ENCODE peak calls at places on chromosomes 11 and 22, in four cellular contexts. One of them, this sample, is unnamed.
A peak's percentile ranks its signal among the peaks of the same experiment; 100 is the strongest.

GRCh38 chr11:128928400-128928799 is 14.3 kb downstream of the TP53AIP1 start:
- DNase-seq in psoas muscle: no peak
- DNase-seq in mammary epithelial cell: no peak
- DNase-seq in A549: no peak
- DNase-seq in this sample: no peak

GRCh38 chr11:96328395-96329010 is 14.5 kb downstream of the MAML2 start:
- DNase-seq in mammary epithelial cell: peak; percentile 75
- DNase-seq in A549: no peak
- DNase-seq in psoas muscle: no peak
- DNase-seq in this sample: no peak

GRCh38 chr22:46262449-46263207 is 515 bp downstream of the PKDREJ start:
- DNase-seq in psoas muscle: peak; percentile 77
- DNase-seq in mammary epithelial cell: no peak
- DNase-seq in A549: no peak
- DNase-seq in this sample: peak; percentile 64

GRCh38 chr11:113119074-113119473 is 157.9 kb downstream of the NCAM1 start:
- DNase-seq in A549: no peak
- DNase-seq in mammary epithelial cell: no peak
- DNase-seq in psoas muscle: no peak
- DNase-seq in this sample: no peak

GRCh38 chr11:64484308-64485061 is 106.5 kb upstream of the SLC22A12 start:
- DNase-seq in psoas muscle: no peak
- DNase-seq in mammary epithelial cell: no peak
- DNase-seq in A549: no peak
- DNase-seq in this sample: no peak

GRCh38 chr11:12808519-12808918 is 134.3 kb downstream of the TEAD1 start:
- DNase-seq in mammary epithelial cell: peak; percentile 70
- DNase-seq in psoas muscle: no peak
- DNase-seq in A549: no peak
- DNase-seq in this sample: no peak

GRCh38 chr22:41902932-41903421 is 11.9 kb downstream of the SHISA8 start:
- DNase-seq in A549: no peak
- DNase-seq in mammary epithelial cell: no peak
- DNase-seq in psoas muscle: peak; percentile 64
- DNase-seq in this sample: no peak

GRCh38 chr11:33620423-33621120 is 80.1 kb downstream of the C11orf91 start:
- DNase-seq in A549: no peak
- DNase-seq in mammary epithelial cell: peak; percentile 84
- DNase-seq in psoas muscle: no peak
- DNase-seq in this sample: no peak

GRCh38 chr22:17903564-17904295 is 120.6 kb downstream of the MICAL3 start:
- DNase-seq in A549: no peak
- DNase-seq in psoas muscle: no peak
- DNase-seq in mammary epithelial cell: no peak
- DNase-seq in this sample: no peak

GRCh38 chr11:62538470-62539237 is 8.0 kb downstream of the AHNAK start:
- DNase-seq in mammary epithelial cell: no peak
- DNase-seq in psoas muscle: no peak
- DNase-seq in A549: no peak
- DNase-seq in this sample: no peak

GRCh38 chr11:62536301-62536957 is 10.2 kb downstream of the AHNAK start:
- DNase-seq in psoas muscle: no peak
- DNase-seq in A549: no peak
- DNase-seq in mammary epithelial cell: no peak
- DNase-seq in this sample: no peak

GRCh38 chr11:62539238-62539925 is 7.2 kb downstream of the AHNAK start:
- DNase-seq in mammary epithelial cell: peak; percentile 86
- DNase-seq in A549: peak; percentile 62
- DNase-seq in psoas muscle: peak; percentile 88
- DNase-seq in this sample: no peak

GRCh38 chr11:62534779-62535545 is 11.6 kb downstream of the AHNAK start:
- DNase-seq in mammary epithelial cell: no peak
- DNase-seq in psoas muscle: no peak
- DNase-seq in A549: no peak
- DNase-seq in this sample: no peak

GRCh38 chr11:62535802-62536201 is 10.8 kb downstream of the AHNAK start:
- DNase-seq in psoas muscle: no peak
- DNase-seq in A549: no peak
- DNase-seq in mammary epithelial cell: no peak
- DNase-seq in this sample: no peak
- H3K4me1 ChIP-seq in psoas muscle: peaks cover 40% of the 10 kb centered on the region
- H3K4me1 ChIP-seq in A549: peaks cover 38% of the 10 kb centered on the region
- H3K4me1 ChIP-seq in mammary epithelial cell: peaks cover 29% of the 10 kb centered on the region
- H3K4me1 ChIP-seq in this sample: peaks cover 63% of the 10 kb centered on the region

GRCh38 chr11:126113963-126114362 is 51.3 kb upstream of the CDON start:
- DNase-seq in mammary epithelial cell: no peak
- DNase-seq in psoas muscle: no peak
- DNase-seq in A549: no peak
- DNase-seq in this sample: no peak

GRCh38 chr11:126115253-126115540 is 52.5 kb upstream of the CDON start:
- DNase-seq in mammary epithelial cell: no peak
- DNase-seq in A549: no peak
- DNase-seq in psoas muscle: peak; percentile 57
- DNase-seq in this sample: peak; percentile 72

GRCh38 chr11:126113515-126113957 is 50.9 kb upstream of the CDON start:
- DNase-seq in psoas muscle: peak; percentile 87
- DNase-seq in A549: peak; percentile 88
- DNase-seq in mammary epithelial cell: peak; percentile 87
- DNase-seq in this sample: peak; percentile 97

GRCh38 chr11:126115820-126116319 is 53.2 kb upstream of the CDON start:
- DNase-seq in mammary epithelial cell: no peak
- DNase-seq in psoas muscle: peak; percentile 61
- DNase-seq in A549: peak; percentile 82
- DNase-seq in this sample: peak; percentile 89

DNA sequence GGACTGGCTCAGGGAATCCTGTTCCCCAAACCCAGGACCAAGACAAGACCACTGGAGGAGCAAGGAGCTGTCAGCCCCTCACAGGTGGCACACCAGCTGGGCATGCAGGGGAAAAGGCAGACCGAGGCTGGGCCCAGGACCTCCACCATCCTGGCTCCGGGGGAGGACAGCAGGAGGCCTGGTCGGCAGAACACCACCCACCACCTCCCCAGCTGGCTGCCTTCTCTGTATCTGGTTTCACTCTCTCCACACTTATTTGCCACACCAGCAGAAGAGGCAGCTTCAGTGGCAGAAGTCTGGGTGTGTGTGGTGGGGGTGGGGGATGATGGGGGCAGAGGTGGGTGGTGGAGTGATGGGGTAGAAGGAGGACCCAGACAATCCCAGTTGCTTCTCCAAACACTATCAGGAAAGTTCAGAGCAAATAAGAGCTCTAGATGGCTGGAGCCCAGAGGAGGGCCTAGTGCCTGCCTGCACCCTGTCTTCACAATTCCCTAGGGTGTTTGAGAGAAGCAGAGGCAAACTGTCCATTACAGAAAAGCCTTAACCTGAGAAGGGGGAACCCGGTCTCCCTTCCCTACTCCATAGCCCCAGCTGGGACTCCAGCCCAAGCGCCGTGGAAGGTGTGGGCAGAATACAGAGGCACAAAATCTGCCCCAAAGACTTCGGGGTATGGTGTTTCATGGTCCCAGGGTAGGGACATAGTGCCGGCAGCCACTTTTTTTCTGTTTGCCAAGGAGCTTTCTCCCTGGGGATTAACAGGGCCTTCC is 52.0 kb upstream of the CDON start:
- DNase-seq in psoas muscle: no peak
- DNase-seq in mammary epithelial cell: no peak
- DNase-seq in A549: no peak
- DNase-seq in this sample: no peak
- H3K27ac ChIP-seq in psoas muscle: peak overlapping the region; percentile 65
- H3K27ac ChIP-seq in mammary epithelial cell: no peak overlapping the region
- H3K27ac ChIP-seq in A549: peak overlapping the region; percentile 67
- H3K27ac ChIP-seq in this sample: peak overlapping the region; percentile 62

DNA sequence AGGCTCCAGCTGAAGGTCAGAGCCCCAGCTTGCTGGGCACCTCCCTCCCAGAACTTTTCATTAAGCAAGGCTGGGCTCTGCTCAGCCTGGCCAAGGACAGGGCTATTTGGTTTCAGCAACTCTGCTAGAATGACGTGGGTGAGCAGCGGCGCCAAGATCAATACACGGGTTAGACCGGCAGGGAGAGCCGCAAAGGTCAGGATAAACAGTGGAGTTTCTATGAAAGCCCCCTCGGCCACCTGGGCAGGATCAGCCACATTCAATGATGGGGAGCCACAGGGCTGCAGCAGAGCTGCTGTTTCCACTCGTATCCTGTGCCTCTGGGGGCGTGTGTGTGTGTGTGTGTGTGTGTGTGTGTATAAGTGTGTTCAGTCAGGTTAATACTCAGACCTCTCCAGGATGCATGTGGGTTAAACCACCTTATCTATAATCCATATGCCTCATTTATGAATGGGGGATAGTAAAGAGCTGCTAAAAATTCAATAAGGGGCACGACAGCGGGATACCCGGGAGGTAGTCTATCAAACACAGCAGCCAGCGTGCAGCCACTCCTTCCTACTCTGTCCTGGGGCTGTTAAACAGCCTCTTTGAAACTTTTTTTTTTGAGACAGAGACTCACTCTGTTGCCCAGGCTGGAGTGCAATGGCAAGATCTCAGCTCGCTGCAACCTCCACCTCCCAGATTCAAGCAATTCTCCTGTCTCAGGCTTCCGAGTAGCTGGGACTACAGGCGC is 34.8 kb downstream of the MYH9 start:
- DNase-seq in A549: peak; percentile 78
- DNase-seq in psoas muscle: peak; percentile 68
- DNase-seq in mammary epithelial cell: peak; percentile 71
- DNase-seq in this sample: peak; percentile 96
- H3K4me3 ChIP-seq in A549: peak overlapping the region; percentile 16
- H3K4me3 ChIP-seq in psoas muscle: no peak overlapping the region
- H3K4me3 ChIP-seq in mammary epithelial cell: no peak overlapping the region
- H3K4me3 ChIP-seq in this sample: peak overlapping the region; percentile 30

GRCh38 chr11:35158371-35159081 is 19.6 kb downstream of the CD44 start:
- DNase-seq in mammary epithelial cell: peak; percentile 67
- DNase-seq in psoas muscle: peak; percentile 56
- DNase-seq in A549: no peak
- DNase-seq in this sample: peak; percentile 72

GRCh38 chr11:35155677-35156076 is 16.7 kb downstream of the CD44 start:
- DNase-seq in mammary epithelial cell: no peak
- DNase-seq in psoas muscle: no peak
- DNase-seq in A549: no peak
- DNase-seq in this sample: no peak

GRCh38 chr11:35159111-35159510 is 20.1 kb downstream of the CD44 start:
- DNase-seq in A549: no peak
- DNase-seq in psoas muscle: no peak
- DNase-seq in mammary epithelial cell: no peak
- DNase-seq in this sample: no peak

GRCh38 chr11:35160248-35160820 is 21.4 kb downstream of the CD44 start:
- DNase-seq in psoas muscle: no peak
- DNase-seq in mammary epithelial cell: no peak
- DNase-seq in A549: no peak
- DNase-seq in this sample: no peak

GRCh38 chr11:35157814-35158213 is 18.8 kb downstream of the CD44 start:
- DNase-seq in psoas muscle: no peak
- DNase-seq in mammary epithelial cell: no peak
- DNase-seq in A549: no peak
- DNase-seq in this sample: no peak
- H3K4me1 ChIP-seq in psoas muscle: peaks cover 10% of the 10 kb centered on the region
- H3K4me1 ChIP-seq in mammary epithelial cell: peaks cover 82% of the 10 kb centered on the region
- H3K4me1 ChIP-seq in A549: peaks cover 57% of the 10 kb centered on the region
- H3K4me1 ChIP-seq in this sample: no peaks in the 10 kb centered on the region

DNA sequence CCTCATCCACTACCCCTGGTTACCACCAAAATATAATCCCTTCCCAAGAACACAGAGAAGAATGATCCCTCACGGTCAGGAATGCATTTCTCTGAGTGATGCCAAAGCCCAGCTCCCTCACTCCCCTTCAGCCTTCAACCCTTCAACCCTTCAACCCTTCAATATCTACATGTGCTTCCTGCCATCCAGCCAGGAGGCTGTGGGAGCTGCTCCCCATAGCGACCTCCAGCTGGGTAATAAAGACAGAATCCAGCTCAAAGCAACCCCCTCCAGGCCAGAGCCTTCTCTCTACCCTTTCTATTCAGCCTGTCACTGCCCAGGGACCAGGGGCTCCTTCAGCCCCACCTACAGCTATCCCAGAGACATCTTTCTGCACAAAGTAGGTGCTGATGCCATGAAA is 2.7 kb downstream of the ARHGAP1 start:
- DNase-seq in psoas muscle: no peak
- DNase-seq in A549: no peak
- DNase-seq in mammary epithelial cell: no peak
- DNase-seq in this sample: no peak
- H3K27ac ChIP-seq in psoas muscle: peak overlapping the region; percentile 81
- H3K27ac ChIP-seq in A549: no peak overlapping the region
- H3K27ac ChIP-seq in mammary epithelial cell: no peak overlapping the region
- H3K27ac ChIP-seq in this sample: peak overlapping the region; percentile 78

This sample was measured in tibial artery.